ENCODE peak calls at places on chromosomes 12 and 14, in eight cellular contexts. P, O, D, C, Y, W, Q and E are unnamed samples.

GRCh38 chr12:58832920-58833319 is 87.4 kb downstream of the LRIG3 start:
- DNase-seq in P (no peak), O (no peak), D (no peak), C (no peak), Y (no peak), W (no peak), Q (no peak), E (no peak)

GRCh38 chr12:3491938-3492867 is 1.2 kb downstream of the PRMT8 start:
- DNase-seq in P (no peak), O (peak; percentile 41), D (peak; percentile 2), C (no peak), Y (peak; percentile 19), W (no peak), Q (peak; percentile 31), E (peak; percentile 72)

GRCh38 chr12:68538722-68539614 is 71.7 kb upstream of the RAP1B start:
- DNase-seq in P (peak; percentile 67), O (peak; percentile 81), D (no peak), C (peak; percentile 92), Y (peak; percentile 24), W (no peak), Q (peak; percentile 33), E (peak; percentile 75)

GRCh38 chr14:52348279-52348678 is 34.2 kb downstream of the PTGER2 start:
- DNase-seq in P (no peak), O (no peak), D (no peak), C (no peak), Y (no peak), W (no peak), Q (no peak), E (no peak)

GRCh38 chr12:13241833-13242232 is 45.3 kb downstream of the EMP1 start:
- DNase-seq in P (no peak), O (no peak), D (peak; percentile 25), C (no peak), Y (peak; percentile 52), W (no peak), Q (peak; percentile 27), E (no peak)

GRCh38 chr12:27460471-27460978 is 14.0 kb downstream of the SMCO2 start:
- DNase-seq in P (no peak), O (no peak), D (no peak), C (no peak), Y (peak; percentile 19), W (no peak), Q (no peak), E (no peak)

GRCh38 chr14:77659822-77660221 is 43.4 kb upstream of the SPTLC2 start:
- DNase-seq in P (no peak), O (no peak), D (no peak), C (no peak), Y (no peak), W (no peak), Q (no peak), E (no peak)

GRCh38 chr14:61598980-61599379 is 96.3 kb upstream of the HIF1A start:
- DNase-seq in P (no peak), O (peak; percentile 49), D (peak; percentile 50), C (peak; percentile 53), Y (no peak), W (no peak), Q (no peak), E (no peak)

GRCh38 chr14:67962215-67962644 is 142.7 kb downstream of the RAD51B start:
- DNase-seq in P (no peak), O (no peak), D (no peak), C (no peak), Y (no peak), W (no peak), Q (no peak), E (no peak)
- H3K4me3 ChIP-seq in P (no peak overlapping the region), O (no peak overlapping the region), D (no peak overlapping the region), C (no peak overlapping the region), Y (no peak overlapping the region), W (no peak overlapping the region), Q (no peak overlapping the region), E (no peak overlapping the region)

DNA sequence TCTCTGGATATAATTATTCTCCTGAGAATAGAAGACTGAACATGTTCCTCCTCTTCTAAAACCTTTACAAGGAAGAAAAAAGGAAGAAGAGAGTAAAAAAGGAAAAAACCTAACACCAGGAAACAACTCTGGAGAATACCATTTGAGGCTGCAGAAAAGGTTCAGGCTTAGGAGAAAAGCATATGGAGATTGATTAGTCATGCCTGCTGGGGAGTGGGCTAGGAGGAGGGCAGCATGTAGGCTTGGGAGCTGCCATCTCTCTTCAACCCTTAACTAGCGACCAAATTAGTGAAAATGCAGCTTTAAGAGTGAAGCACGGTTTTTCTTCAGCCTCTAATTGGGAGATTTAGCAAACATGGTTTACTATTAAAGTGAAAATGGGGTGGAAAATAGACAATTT is 273.0 kb upstream of the CRY1 start:
- DNase-seq in P (no peak), O (no peak), D (no peak), C (no peak), Y (no peak), W (no peak), Q (no peak), E (no peak)
- TF ChIP-seq POLR2A in P (no peak), O (no peak), D (no peak), C (no peak), Y (no peak), W (no peak), Q (no peak), E (no peak)

DNA sequence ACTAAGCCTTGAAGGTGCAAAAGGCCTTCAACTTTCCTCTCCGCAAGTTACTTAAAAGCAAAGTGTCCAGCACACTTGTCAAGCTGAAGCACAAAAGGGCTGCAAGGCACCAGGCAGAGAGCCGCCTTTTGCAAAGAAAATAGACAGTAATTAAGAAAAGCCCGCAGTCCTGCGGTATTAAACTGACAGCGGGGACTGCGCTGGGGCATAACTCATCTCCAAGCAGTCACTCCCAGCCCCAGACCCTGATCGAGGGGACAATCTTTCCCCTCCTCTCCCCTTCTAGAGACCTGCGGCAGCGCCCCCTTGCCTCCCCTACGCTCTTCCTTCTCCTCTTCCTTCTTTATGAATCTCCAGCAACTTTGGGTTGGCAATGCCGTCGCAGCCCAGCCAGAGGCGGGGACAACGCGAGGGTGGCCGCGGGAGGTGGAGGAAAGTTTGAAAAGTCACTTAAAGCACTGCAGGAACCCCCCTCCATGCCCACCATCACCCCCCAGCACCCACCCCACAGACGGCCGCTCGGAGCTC is 200.9 kb upstream of the CAND1 start:
- DNase-seq in P (no peak), O (no peak), D (no peak), C (no peak), Y (peak; percentile 13), W (no peak), Q (no peak), E (no peak)
- TF ChIP-seq CTCF in P (no peak), O (no peak), D (no peak), C (peak; percentile 8), Y (no peak), W (no peak), Q (no peak), E (no peak)

DNA sequence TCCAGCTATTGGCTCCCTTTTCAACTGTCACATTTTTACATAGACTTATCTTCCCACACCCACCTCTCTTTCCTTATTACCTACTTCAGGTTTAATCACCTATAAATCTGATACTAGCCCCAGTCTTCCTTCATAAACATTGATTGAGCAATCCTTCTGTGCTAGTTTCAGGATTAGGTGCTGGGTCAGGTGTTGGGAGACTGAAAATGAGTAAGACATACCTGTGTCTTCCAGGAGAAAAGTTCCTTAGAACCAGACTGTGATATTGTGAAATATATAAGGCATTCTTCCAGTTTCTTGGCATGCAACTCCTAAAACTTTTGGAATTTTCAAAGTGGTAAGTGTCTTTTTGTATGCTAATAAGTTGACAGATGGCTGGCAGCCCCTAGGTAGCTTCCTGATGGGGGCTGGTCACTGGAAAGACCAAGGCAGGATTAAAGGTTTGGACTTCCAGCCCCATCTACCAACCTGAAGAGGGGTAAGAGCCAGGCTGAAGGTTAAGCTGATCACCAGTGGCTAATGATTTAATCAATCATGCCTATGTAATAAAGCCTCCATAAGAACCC is 4.6 kb downstream of the ANO6 start:
- DNase-seq in P (no peak), O (no peak), D (no peak), C (no peak), Y (no peak), W (no peak), Q (no peak), E (no peak)
- H3K4me3 ChIP-seq in P (no peak overlapping the region), O (no peak overlapping the region), D (no peak overlapping the region), C (peak overlapping the region; percentile 3), Y (no peak overlapping the region), W (no peak overlapping the region), Q (no peak overlapping the region), E (no peak overlapping the region)